ENCODE peak calls at places on chromosomes 13 and 19, in five cellular contexts. One of them, this sample, is unnamed.

GRCh38 chr13:62296812-62297211 is 881.2 kb upstream of the PCDH20 start:
- DNase-seq in NCI-H2171 treated with DMSO at 0.1 percent for 48 hours: no peak
- DNase-seq in activated naive CD4-positive, alpha-beta T cell treated with Interleukin-2 at 50 U/mL for 16 hours: no peak
- DNase-seq in fibroblast of pulmonary artery: no peak
- DNase-seq in hypothalamus: no peak
- DNase-seq in this sample: no peak

GRCh38 chr13:20495087-20496023 is 30.3 kb downstream of the CRYL1 start:
- DNase-seq in hypothalamus: no peak
- DNase-seq in activated naive CD4-positive, alpha-beta T cell treated with Interleukin-2 at 50 U/mL for 16 hours: peak
- DNase-seq in NCI-H2171 treated with DMSO at 0.1 percent for 48 hours: peak
- DNase-seq in fibroblast of pulmonary artery: peak
- DNase-seq in this sample: no peak

GRCh38 chr13:27650312-27650711 is 28.6 kb downstream of the POLR1D start:
- DNase-seq in activated naive CD4-positive, alpha-beta T cell treated with Interleukin-2 at 50 U/mL for 16 hours: no peak
- DNase-seq in hypothalamus: no peak
- DNase-seq in fibroblast of pulmonary artery: no peak
- DNase-seq in NCI-H2171 treated with DMSO at 0.1 percent for 48 hours: no peak
- DNase-seq in this sample: no peak

GRCh38 chr19:6822311-6822670 is 49.8 kb downstream of the VAV1 start:
- DNase-seq in hypothalamus: no peak
- DNase-seq in fibroblast of pulmonary artery: no peak
- DNase-seq in NCI-H2171 treated with DMSO at 0.1 percent for 48 hours: peak
- DNase-seq in activated naive CD4-positive, alpha-beta T cell treated with Interleukin-2 at 50 U/mL for 16 hours: no peak
- DNase-seq in this sample: no peak

GRCh38 chr13:75258159-75258782 is 223.7 kb downstream of the TBC1D4 start:
- DNase-seq in activated naive CD4-positive, alpha-beta T cell treated with Interleukin-2 at 50 U/mL for 16 hours: no peak
- DNase-seq in fibroblast of pulmonary artery: peak
- DNase-seq in hypothalamus: no peak
- DNase-seq in NCI-H2171 treated with DMSO at 0.1 percent for 48 hours: peak
- DNase-seq in this sample: no peak

GRCh38 chr13:30577381-30577780 is 40.3 kb upstream of the USPL1 start:
- DNase-seq in hypothalamus: no peak
- DNase-seq in NCI-H2171 treated with DMSO at 0.1 percent for 48 hours: no peak
- DNase-seq in activated naive CD4-positive, alpha-beta T cell treated with Interleukin-2 at 50 U/mL for 16 hours: peak
- DNase-seq in fibroblast of pulmonary artery: peak
- DNase-seq in this sample: peak

GRCh38 chr19:18798384-18799352 is 7.6 kb upstream of the COMP start:
- DNase-seq in NCI-H2171 treated with DMSO at 0.1 percent for 48 hours: no peak
- DNase-seq in hypothalamus: no peak
- DNase-seq in fibroblast of pulmonary artery: no peak
- DNase-seq in activated naive CD4-positive, alpha-beta T cell treated with Interleukin-2 at 50 U/mL for 16 hours: no peak
- DNase-seq in this sample: no peak

GRCh38 chr13:98997051-98997730 is 19.3 kb upstream of the DOCK9 start:
- DNase-seq in fibroblast of pulmonary artery: no peak
- DNase-seq in NCI-H2171 treated with DMSO at 0.1 percent for 48 hours: no peak
- DNase-seq in hypothalamus: no peak
- DNase-seq in activated naive CD4-positive, alpha-beta T cell treated with Interleukin-2 at 50 U/mL for 16 hours: no peak
- DNase-seq in this sample: no peak

GRCh38 chr19:17202249-17202648 is 12.9 kb upstream of the USE1 start:
- DNase-seq in fibroblast of pulmonary artery: no peak
- DNase-seq in hypothalamus: no peak
- DNase-seq in activated naive CD4-positive, alpha-beta T cell treated with Interleukin-2 at 50 U/mL for 16 hours: peak
- DNase-seq in NCI-H2171 treated with DMSO at 0.1 percent for 48 hours: no peak
- DNase-seq in this sample: no peak

GRCh38 chr13:32731576-32731975 is 145.3 kb downstream of the PDS5B start:
- DNase-seq in hypothalamus: no peak
- DNase-seq in activated naive CD4-positive, alpha-beta T cell treated with Interleukin-2 at 50 U/mL for 16 hours: no peak
- DNase-seq in fibroblast of pulmonary artery: no peak
- DNase-seq in NCI-H2171 treated with DMSO at 0.1 percent for 48 hours: no peak
- DNase-seq in this sample: no peak

GRCh38 chr13:75372923-75373841 is 108.8 kb downstream of the TBC1D4 start:
- DNase-seq in fibroblast of pulmonary artery: no peak
- DNase-seq in NCI-H2171 treated with DMSO at 0.1 percent for 48 hours: no peak
- DNase-seq in activated naive CD4-positive, alpha-beta T cell treated with Interleukin-2 at 50 U/mL for 16 hours: no peak
- DNase-seq in hypothalamus: no peak
- DNase-seq in this sample: no peak

GRCh38 chr13:39417131-39417530 is 185.9 kb downstream of the LHFPL6 start:
- DNase-seq in fibroblast of pulmonary artery: peak
- DNase-seq in NCI-H2171 treated with DMSO at 0.1 percent for 48 hours: no peak
- DNase-seq in activated naive CD4-positive, alpha-beta T cell treated with Interleukin-2 at 50 U/mL for 16 hours: no peak
- DNase-seq in hypothalamus: no peak
- DNase-seq in this sample: no peak

GRCh38 chr19:3389876-3390361 is 23.5 kb downstream of the NFIC start:
- DNase-seq in NCI-H2171 treated with DMSO at 0.1 percent for 48 hours: peak
- DNase-seq in hypothalamus: no peak
- DNase-seq in activated naive CD4-positive, alpha-beta T cell treated with Interleukin-2 at 50 U/mL for 16 hours: no peak
- DNase-seq in fibroblast of pulmonary artery: no peak
- DNase-seq in this sample: no peak

GRCh38 chr19:35704218-35704617 is at the start of gene ZBTB32:
- DNase-seq in NCI-H2171 treated with DMSO at 0.1 percent for 48 hours: no peak
- DNase-seq in hypothalamus: no peak
- DNase-seq in fibroblast of pulmonary artery: peak
- DNase-seq in activated naive CD4-positive, alpha-beta T cell treated with Interleukin-2 at 50 U/mL for 16 hours: no peak
- DNase-seq in this sample: no peak

GRCh38 chr19:49468199-49468598 is 5.8 kb upstream of the FLT3LG start:
- DNase-seq in fibroblast of pulmonary artery: no peak
- DNase-seq in hypothalamus: no peak
- DNase-seq in activated naive CD4-positive, alpha-beta T cell treated with Interleukin-2 at 50 U/mL for 16 hours: no peak
- DNase-seq in NCI-H2171 treated with DMSO at 0.1 percent for 48 hours: no peak
- DNase-seq in this sample: no peak

GRCh38 chr19:4911786-4912672 is 2.7 kb downstream of the UHRF1 start:
- DNase-seq in hypothalamus: peak
- DNase-seq in NCI-H2171 treated with DMSO at 0.1 percent for 48 hours: peak
- DNase-seq in activated naive CD4-positive, alpha-beta T cell treated with Interleukin-2 at 50 U/mL for 16 hours: peak
- DNase-seq in fibroblast of pulmonary artery: peak
- DNase-seq in this sample: peak

GRCh38 chr19:45103200-45103624 is 10.2 kb downstream of the PPP1R37 start:
- DNase-seq in activated naive CD4-positive, alpha-beta T cell treated with Interleukin-2 at 50 U/mL for 16 hours: peak
- DNase-seq in hypothalamus: no peak
- DNase-seq in NCI-H2171 treated with DMSO at 0.1 percent for 48 hours: peak
- DNase-seq in fibroblast of pulmonary artery: peak
- DNase-seq in this sample: no peak

GRCh38 chr19:2797280-2797679 is 12.0 kb downstream of the THOP1 start:
- DNase-seq in fibroblast of pulmonary artery: no peak
- DNase-seq in hypothalamus: no peak
- DNase-seq in activated naive CD4-positive, alpha-beta T cell treated with Interleukin-2 at 50 U/mL for 16 hours: no peak
- DNase-seq in NCI-H2171 treated with DMSO at 0.1 percent for 48 hours: no peak
- DNase-seq in this sample: no peak

GRCh38 chr13:79404985-79405384 is 1.1 kb downstream of the RBM26 start:
- DNase-seq in fibroblast of pulmonary artery: no peak
- DNase-seq in activated naive CD4-positive, alpha-beta T cell treated with Interleukin-2 at 50 U/mL for 16 hours: peak
- DNase-seq in NCI-H2171 treated with DMSO at 0.1 percent for 48 hours: peak
- DNase-seq in hypothalamus: no peak
- DNase-seq in this sample: no peak

GRCh38 chr19:34936184-34936583 is 9.5 kb downstream of the ZNF30 start:
- DNase-seq in activated naive CD4-positive, alpha-beta T cell treated with Interleukin-2 at 50 U/mL for 16 hours: no peak
- DNase-seq in fibroblast of pulmonary artery: no peak
- DNase-seq in NCI-H2171 treated with DMSO at 0.1 percent for 48 hours: no peak
- DNase-seq in hypothalamus: no peak
- DNase-seq in this sample: no peak

GRCh38 chr19:19064811-19065745 is 1.3 kb downstream of the SLC25A42 start:
- DNase-seq in fibroblast of pulmonary artery: no peak
- DNase-seq in hypothalamus: no peak
- DNase-seq in activated naive CD4-positive, alpha-beta T cell treated with Interleukin-2 at 50 U/mL for 16 hours: peak
- DNase-seq in NCI-H2171 treated with DMSO at 0.1 percent for 48 hours: no peak
- DNase-seq in this sample: no peak

GRCh38 chr13:70333752-70334151 is 225.5 kb upstream of the KLHL1 start:
- DNase-seq in fibroblast of pulmonary artery: no peak
- DNase-seq in activated naive CD4-positive, alpha-beta T cell treated with Interleukin-2 at 50 U/mL for 16 hours: no peak
- DNase-seq in hypothalamus: no peak
- DNase-seq in NCI-H2171 treated with DMSO at 0.1 percent for 48 hours: no peak
- DNase-seq in this sample: no peak

GRCh38 chr19:44998025-44998424 is 3.2 kb upstream of the RELB start:
- DNase-seq in hypothalamus: no peak
- DNase-seq in activated naive CD4-positive, alpha-beta T cell treated with Interleukin-2 at 50 U/mL for 16 hours: no peak
- DNase-seq in NCI-H2171 treated with DMSO at 0.1 percent for 48 hours: no peak
- DNase-seq in fibroblast of pulmonary artery: no peak
- DNase-seq in this sample: no peak

GRCh38 chr19:34834513-34834912 is 61.5 kb upstream of the ZNF599 start:
- DNase-seq in NCI-H2171 treated with DMSO at 0.1 percent for 48 hours: no peak
- DNase-seq in hypothalamus: no peak
- DNase-seq in fibroblast of pulmonary artery: no peak
- DNase-seq in activated naive CD4-positive, alpha-beta T cell treated with Interleukin-2 at 50 U/mL for 16 hours: no peak
- DNase-seq in this sample: no peak

GRCh38 chr19:17441241-17442135 is 7.0 kb downstream of the TMEM221 start:
- DNase-seq in NCI-H2171 treated with DMSO at 0.1 percent for 48 hours: peak
- DNase-seq in hypothalamus: no peak
- DNase-seq in fibroblast of pulmonary artery: peak
- DNase-seq in activated naive CD4-positive, alpha-beta T cell treated with Interleukin-2 at 50 U/mL for 16 hours: peak
- DNase-seq in this sample: no peak

GRCh38 chr13:75222031-75222430 is 259.9 kb downstream of the TBC1D4 start:
- DNase-seq in fibroblast of pulmonary artery: peak
- DNase-seq in NCI-H2171 treated with DMSO at 0.1 percent for 48 hours: no peak
- DNase-seq in hypothalamus: no peak
- DNase-seq in activated naive CD4-positive, alpha-beta T cell treated with Interleukin-2 at 50 U/mL for 16 hours: no peak
- DNase-seq in this sample: no peak

GRCh38 chr19:47608908-47609879 is at the start of gene BICRA:
- DNase-seq in activated naive CD4-positive, alpha-beta T cell treated with Interleukin-2 at 50 U/mL for 16 hours: peak
- DNase-seq in hypothalamus: peak
- DNase-seq in fibroblast of pulmonary artery: peak
- DNase-seq in NCI-H2171 treated with DMSO at 0.1 percent for 48 hours: peak
- DNase-seq in this sample: no peak

GRCh38 chr19:12112701-12113100 is 27.4 kb downstream of the ZNF20 start:
- DNase-seq in hypothalamus: no peak
- DNase-seq in fibroblast of pulmonary artery: no peak
- DNase-seq in NCI-H2171 treated with DMSO at 0.1 percent for 48 hours: no peak
- DNase-seq in activated naive CD4-positive, alpha-beta T cell treated with Interleukin-2 at 50 U/mL for 16 hours: peak
- DNase-seq in this sample: no peak

GRCh38 chr19:2575734-2576481 is 100.0 kb downstream of the GADD45B start:
- DNase-seq in hypothalamus: no peak
- DNase-seq in fibroblast of pulmonary artery: peak
- DNase-seq in activated naive CD4-positive, alpha-beta T cell treated with Interleukin-2 at 50 U/mL for 16 hours: no peak
- DNase-seq in NCI-H2171 treated with DMSO at 0.1 percent for 48 hours: peak
- DNase-seq in this sample: no peak

GRCh38 chr19:55206664-55207500 is 2.4 kb downstream of the PTPRH start:
- DNase-seq in NCI-H2171 treated with DMSO at 0.1 percent for 48 hours: peak
- DNase-seq in fibroblast of pulmonary artery: peak
- DNase-seq in hypothalamus: peak
- DNase-seq in activated naive CD4-positive, alpha-beta T cell treated with Interleukin-2 at 50 U/mL for 16 hours: peak
- DNase-seq in this sample: peak

GRCh38 chr13:30033681-30034447 is 183.4 kb upstream of the UBL3 start:
- DNase-seq in NCI-H2171 treated with DMSO at 0.1 percent for 48 hours: no peak
- DNase-seq in fibroblast of pulmonary artery: peak
- DNase-seq in hypothalamus: no peak
- DNase-seq in activated naive CD4-positive, alpha-beta T cell treated with Interleukin-2 at 50 U/mL for 16 hours: no peak
- DNase-seq in this sample: no peak

GRCh38 chr19:19372656-19373416 is 32.6 kb upstream of the GATAD2A start:
- DNase-seq in activated naive CD4-positive, alpha-beta T cell treated with Interleukin-2 at 50 U/mL for 16 hours: peak
- DNase-seq in hypothalamus: no peak
- DNase-seq in fibroblast of pulmonary artery: peak
- DNase-seq in NCI-H2171 treated with DMSO at 0.1 percent for 48 hours: no peak
- DNase-seq in this sample: no peak

GRCh38 chr13:109764474-109765292 is 21.7 kb downstream of the IRS2 start:
- DNase-seq in hypothalamus: no peak
- DNase-seq in NCI-H2171 treated with DMSO at 0.1 percent for 48 hours: peak
- DNase-seq in fibroblast of pulmonary artery: no peak
- DNase-seq in activated naive CD4-positive, alpha-beta T cell treated with Interleukin-2 at 50 U/mL for 16 hours: peak
- DNase-seq in this sample: no peak

This sample was measured in RWPE2.